ENCODE peak calls at places on chromosomes 12 and 14, in five cellular contexts. One of them, this sample, is unnamed.

GRCh38 chr12:53268009-53268636 is at the start of gene ESPL1:
- DNase-seq in NT2/D1: peak; percentile 81
- DNase-seq in lower lobe of right lung: peak; percentile 80
- DNase-seq in right cardiac atrium: peak; percentile 90
- DNase-seq in BJ: peak; percentile 26
- DNase-seq in this sample: no peak

GRCh38 chr12:20369164-20370000 is 1.0 kb downstream of the PDE3A start:
- DNase-seq in NT2/D1: peak; percentile 71
- DNase-seq in lower lobe of right lung: peak; percentile 59
- DNase-seq in right cardiac atrium: peak; percentile 95
- DNase-seq in BJ: no peak
- DNase-seq in this sample: no peak

GRCh38 chr14:102262894-102263462 is 42.0 kb downstream of the MOK start:
- DNase-seq in NT2/D1: peak; percentile 13
- DNase-seq in lower lobe of right lung: no peak
- DNase-seq in right cardiac atrium: peak; percentile 63
- DNase-seq in BJ: no peak
- DNase-seq in this sample: no peak

GRCh38 chr14:67137744-67138371 is 51.4 kb upstream of the GARIN2 start:
- DNase-seq in NT2/D1: no peak
- DNase-seq in lower lobe of right lung: no peak
- DNase-seq in right cardiac atrium: no peak
- DNase-seq in BJ: no peak
- DNase-seq in this sample: no peak

GRCh38 chr12:126182619-126183236 is 1117.5 kb downstream of the AACS start:
- DNase-seq in NT2/D1: no peak
- DNase-seq in lower lobe of right lung: no peak
- DNase-seq in right cardiac atrium: no peak
- DNase-seq in BJ: no peak
- DNase-seq in this sample: no peak

GRCh38 chr14:64930085-64930843 is 12.3 kb downstream of the GPX2 start:
- DNase-seq in NT2/D1: no peak
- DNase-seq in lower lobe of right lung: no peak
- DNase-seq in right cardiac atrium: no peak
- DNase-seq in BJ: no peak
- DNase-seq in this sample: peak; percentile 67

GRCh38 chr14:35341454-35342159 is 49.4 kb downstream of the PSMA6 start:
- DNase-seq in NT2/D1: no peak
- DNase-seq in lower lobe of right lung: peak; percentile 98
- DNase-seq in right cardiac atrium: peak; percentile 98
- DNase-seq in BJ: peak; percentile 37
- DNase-seq in this sample: no peak

GRCh38 chr12:116861331-116861730 is 19.9 kb downstream of the HRK start:
- DNase-seq in NT2/D1: no peak
- DNase-seq in lower lobe of right lung: no peak
- DNase-seq in right cardiac atrium: peak; percentile 72
- DNase-seq in BJ: peak; percentile 72
- DNase-seq in this sample: peak; percentile 71

GRCh38 chr14:31781578-31781977 is 220.4 kb downstream of the NUBPL start:
- DNase-seq in NT2/D1: peak; percentile 1
- DNase-seq in lower lobe of right lung: no peak
- DNase-seq in right cardiac atrium: no peak
- DNase-seq in BJ: no peak
- DNase-seq in this sample: no peak

GRCh38 chr12:124921200-124922008 is 7.0 kb upstream of the UBC start:
- DNase-seq in NT2/D1: no peak
- DNase-seq in lower lobe of right lung: peak; percentile 69
- DNase-seq in right cardiac atrium: no peak
- DNase-seq in BJ: no peak
- DNase-seq in this sample: no peak

GRCh38 chr12:101925352-101925751 is 48.0 kb downstream of the DRAM1 start:
- DNase-seq in NT2/D1: no peak
- DNase-seq in lower lobe of right lung: peak; percentile 54
- DNase-seq in right cardiac atrium: peak; percentile 69
- DNase-seq in BJ: peak; percentile 97
- DNase-seq in this sample: peak; percentile 99

GRCh38 chr12:459430-460258 is at the start of gene B4GALNT3:
- DNase-seq in NT2/D1: peak; percentile 47
- DNase-seq in lower lobe of right lung: peak; percentile 83
- DNase-seq in right cardiac atrium: peak; percentile 86
- DNase-seq in BJ: no peak
- DNase-seq in this sample: no peak

GRCh38 chr14:101733211-101733610 is 28.3 kb upstream of the PPP2R5C start:
- DNase-seq in NT2/D1: no peak
- DNase-seq in lower lobe of right lung: no peak
- DNase-seq in right cardiac atrium: no peak
- DNase-seq in BJ: no peak
- DNase-seq in this sample: no peak

GRCh38 chr14:58871972-58872530 is 234.3 kb downstream of the DACT1 start:
- DNase-seq in NT2/D1: no peak
- DNase-seq in lower lobe of right lung: no peak
- DNase-seq in right cardiac atrium: no peak
- DNase-seq in BJ: no peak
- DNase-seq in this sample: no peak

GRCh38 chr12:110137786-110138185 is 13.6 kb downstream of the IFT81 start:
- DNase-seq in NT2/D1: no peak
- DNase-seq in lower lobe of right lung: no peak
- DNase-seq in right cardiac atrium: no peak
- DNase-seq in BJ: no peak
- DNase-seq in this sample: no peak

GRCh38 chr14:60002819-60003492 is 83.0 kb downstream of the LRRC9 start:
- DNase-seq in NT2/D1: no peak
- DNase-seq in lower lobe of right lung: no peak
- DNase-seq in right cardiac atrium: peak; percentile 88
- DNase-seq in BJ: no peak
- DNase-seq in this sample: no peak

GRCh38 chr14:54451178-54451601 is 10.0 kb upstream of the CNIH1 start:
- DNase-seq in NT2/D1: no peak
- DNase-seq in lower lobe of right lung: no peak
- DNase-seq in right cardiac atrium: no peak
- DNase-seq in BJ: no peak
- DNase-seq in this sample: no peak

GRCh38 chr12:1915082-1915968 is 3.1 kb downstream of the CACNA2D4 start:
- DNase-seq in NT2/D1: no peak
- DNase-seq in lower lobe of right lung: peak; percentile 37
- DNase-seq in right cardiac atrium: peak; percentile 28
- DNase-seq in BJ: no peak
- DNase-seq in this sample: no peak

GRCh38 chr14:52348796-52349195 is 34.7 kb downstream of the PTGER2 start:
- DNase-seq in NT2/D1: no peak
- DNase-seq in lower lobe of right lung: no peak
- DNase-seq in right cardiac atrium: no peak
- DNase-seq in BJ: no peak
- DNase-seq in this sample: peak; percentile 38

GRCh38 chr12:89225401-89225800 is 126.9 kb downstream of the DUSP6 start:
- DNase-seq in NT2/D1: no peak
- DNase-seq in lower lobe of right lung: peak; percentile 46
- DNase-seq in right cardiac atrium: no peak
- DNase-seq in BJ: no peak
- DNase-seq in this sample: no peak

GRCh38 chr12:89227774-89228173 is 124.5 kb downstream of the DUSP6 start:
- DNase-seq in NT2/D1: no peak
- DNase-seq in lower lobe of right lung: no peak
- DNase-seq in right cardiac atrium: no peak
- DNase-seq in BJ: no peak
- DNase-seq in this sample: no peak

GRCh38 chr12:89230376-89231101 is 121.8 kb downstream of the DUSP6 start:
- DNase-seq in NT2/D1: no peak
- DNase-seq in lower lobe of right lung: no peak
- DNase-seq in right cardiac atrium: no peak
- DNase-seq in BJ: no peak
- DNase-seq in this sample: no peak

GRCh38 chr12:89228466-89228865 is 123.8 kb downstream of the DUSP6 start:
- DNase-seq in NT2/D1: no peak
- DNase-seq in lower lobe of right lung: no peak
- DNase-seq in right cardiac atrium: no peak
- DNase-seq in BJ: no peak
- DNase-seq in this sample: no peak

GRCh38 chr12:89225808-89226368 is 126.4 kb downstream of the DUSP6 start:
- DNase-seq in NT2/D1: no peak
- DNase-seq in lower lobe of right lung: no peak
- DNase-seq in right cardiac atrium: no peak
- DNase-seq in BJ: peak; percentile 76
- DNase-seq in this sample: peak; percentile 55
- H3K4me3 ChIP-seq in NT2/D1: no peak overlapping the region
- H3K4me3 ChIP-seq in lower lobe of right lung: no peak overlapping the region
- H3K4me3 ChIP-seq in right cardiac atrium: no peak overlapping the region
- H3K4me3 ChIP-seq in BJ: no peak overlapping the region
- H3K4me3 ChIP-seq in this sample: no peak overlapping the region

GRCh38 chr12:51323966-51324895 is at the start of gene BIN2:
- DNase-seq in NT2/D1: no peak
- DNase-seq in lower lobe of right lung: peak; percentile 85
- DNase-seq in right cardiac atrium: peak; percentile 86
- DNase-seq in BJ: no peak
- DNase-seq in this sample: no peak

GRCh38 chr12:51322452-51322851 is 1.5 kb downstream of the BIN2 start:
- DNase-seq in NT2/D1: no peak
- DNase-seq in lower lobe of right lung: no peak
- DNase-seq in right cardiac atrium: no peak
- DNase-seq in BJ: no peak
- DNase-seq in this sample: no peak

GRCh38 chr12:51324953-51325352 is 979 bp upstream of the BIN2 start:
- DNase-seq in NT2/D1: no peak
- DNase-seq in lower lobe of right lung: no peak
- DNase-seq in right cardiac atrium: no peak
- DNase-seq in BJ: no peak
- DNase-seq in this sample: no peak

GRCh38 chr12:51321882-51322281 is 2.1 kb downstream of the BIN2 start:
- DNase-seq in NT2/D1: no peak
- DNase-seq in lower lobe of right lung: no peak
- DNase-seq in right cardiac atrium: no peak
- DNase-seq in BJ: no peak
- DNase-seq in this sample: no peak

DNA sequence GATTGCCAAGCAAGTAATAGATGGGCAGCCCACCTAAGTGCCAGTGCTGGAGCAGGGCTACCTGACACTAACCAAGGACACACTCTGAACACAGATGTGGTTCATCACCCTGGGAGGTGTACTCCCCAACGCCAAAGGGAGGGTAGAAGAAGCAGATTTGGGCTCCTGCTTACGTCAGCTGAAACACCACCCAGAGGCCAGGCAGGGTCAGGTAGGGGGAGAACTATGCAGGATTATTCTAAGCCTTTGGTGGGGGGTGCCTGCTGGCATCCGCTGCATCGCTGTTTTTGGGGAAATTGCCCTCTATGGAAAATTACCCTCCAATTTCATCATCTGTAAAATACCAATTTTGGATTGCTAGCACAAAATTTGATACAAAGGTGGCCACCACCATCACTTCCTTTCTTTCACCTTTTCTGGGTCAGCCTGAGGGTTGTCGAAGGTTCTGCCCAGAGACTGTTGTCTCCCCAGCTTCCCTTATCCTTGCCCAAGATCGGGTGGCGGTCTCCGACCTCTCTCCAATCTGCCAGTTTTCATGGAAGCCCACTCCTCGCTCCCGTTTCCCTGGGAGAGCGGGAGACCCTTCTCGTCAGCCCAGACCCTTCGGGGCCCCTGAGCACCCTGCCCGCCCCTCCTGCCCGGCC is 535 bp downstream of the BIN2 start:
- DNase-seq in NT2/D1: no peak
- DNase-seq in lower lobe of right lung: no peak
- DNase-seq in right cardiac atrium: no peak
- DNase-seq in BJ: no peak
- DNase-seq in this sample: no peak
- H3K4me3 ChIP-seq in NT2/D1: no peak overlapping the region
- H3K4me3 ChIP-seq in lower lobe of right lung: peak overlapping the region; percentile 54
- H3K4me3 ChIP-seq in right cardiac atrium: peak overlapping the region; percentile 2
- H3K4me3 ChIP-seq in BJ: no peak overlapping the region
- H3K4me3 ChIP-seq in this sample: no peak overlapping the region

GRCh38 chr14:89721991-89722390 is 232.5 kb downstream of the EFCAB11 start:
- DNase-seq in NT2/D1: no peak
- DNase-seq in lower lobe of right lung: no peak
- DNase-seq in right cardiac atrium: no peak
- DNase-seq in BJ: no peak
- DNase-seq in this sample: no peak
- H3K4me3 ChIP-seq in NT2/D1: no peak overlapping the region
- H3K4me3 ChIP-seq in lower lobe of right lung: no peak overlapping the region
- H3K4me3 ChIP-seq in right cardiac atrium: no peak overlapping the region
- H3K4me3 ChIP-seq in BJ: no peak overlapping the region
- H3K4me3 ChIP-seq in this sample: no peak overlapping the region

DNA sequence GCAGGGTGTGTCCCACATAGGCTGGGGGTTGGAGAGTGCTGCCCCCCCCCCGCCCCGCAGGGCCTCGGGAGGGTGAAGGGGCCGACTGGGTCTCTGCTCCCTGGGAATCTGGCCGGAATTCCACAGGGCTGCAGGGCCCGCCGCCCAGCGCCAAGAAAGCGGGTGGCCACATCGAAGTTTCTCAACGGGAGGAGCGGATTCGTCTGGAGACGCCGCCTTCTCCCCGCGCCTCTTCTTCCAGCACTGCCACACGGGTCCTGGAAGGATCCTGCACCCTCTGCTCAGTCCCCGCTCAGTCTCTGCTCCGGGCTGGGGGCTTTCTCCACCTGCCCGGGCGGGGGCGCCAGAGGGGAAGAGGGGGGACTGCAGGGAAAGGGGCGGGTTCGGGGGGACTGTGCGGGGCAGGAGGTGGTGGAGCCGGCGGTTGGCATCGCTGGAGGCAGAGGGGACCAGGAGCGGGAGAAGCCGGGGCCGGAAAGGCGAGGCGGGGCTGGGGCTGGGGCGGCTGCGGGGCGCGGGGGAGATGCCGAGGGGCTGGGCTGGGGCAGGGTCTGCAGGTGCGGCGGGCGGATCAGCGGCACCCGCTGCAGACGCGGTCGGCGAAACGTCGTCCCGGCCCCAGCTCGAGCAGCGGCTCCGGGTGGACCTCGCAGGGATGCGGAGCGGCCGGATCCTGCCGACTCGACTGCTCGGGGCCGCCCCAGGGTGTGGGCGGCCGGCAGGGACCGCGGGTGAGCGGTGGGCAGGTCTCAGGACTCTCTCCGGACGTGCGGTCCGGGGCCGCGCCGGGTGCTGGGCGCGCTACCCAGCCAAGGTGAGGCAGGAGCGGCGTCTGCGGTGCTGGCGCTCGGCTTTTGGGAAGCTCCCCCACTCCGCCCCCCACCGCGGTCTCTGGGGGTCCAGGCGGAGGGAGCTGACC is 811.4 kb upstream of the TMEM132C start:
- DNase-seq in NT2/D1: no peak
- DNase-seq in lower lobe of right lung: no peak
- DNase-seq in right cardiac atrium: no peak
- DNase-seq in BJ: no peak
- DNase-seq in this sample: no peak
- H3K4me3 ChIP-seq in NT2/D1: peak overlapping the region; percentile 47
- H3K4me3 ChIP-seq in lower lobe of right lung: no peak overlapping the region
- H3K4me3 ChIP-seq in right cardiac atrium: peak overlapping the region; percentile 23
- H3K4me3 ChIP-seq in BJ: peak overlapping the region; percentile 33
- H3K4me3 ChIP-seq in this sample: peak overlapping the region; percentile 38

This sample was measured in AG04449.